ENCODE peak calls at places on chromosome 19, in eight cellular contexts. E, Q, D, H, L, T, C and W are unnamed samples.

GRCh38 chr19:39544201-39544903 is 4.4 kb upstream of the EID2 start:
- DNase-seq in E (no peak), Q (peak), D (no peak), H (no peak), L (no peak), T (peak), C (no peak), W (no peak)

GRCh38 chr19:38545596-38545995 is 72.2 kb downstream of the MAP4K1 start:
- DNase-seq in E (no peak), Q (peak), D (no peak), H (no peak), L (no peak), T (no peak), C (no peak), W (no peak)

GRCh38 chr19:14949876-14950275 is 8.6 kb downstream of the OR7C2 start:
- DNase-seq in E (no peak), Q (no peak), D (no peak), H (no peak), L (no peak), T (no peak), C (no peak), W (no peak)

GRCh38 chr19:58154679-58155648 is 4.4 kb upstream of the ZNF329 start:
- DNase-seq in E (peak), Q (peak), D (peak), H (peak), L (peak), T (peak), C (peak), W (peak)

GRCh38 chr19:46115396-46116109 is 8.9 kb downstream of the IGFL3 start:
- DNase-seq in E (no peak), Q (peak), D (no peak), H (no peak), L (peak), T (peak), C (peak), W (peak)

GRCh38 chr19:15631817-15632216 is 8.9 kb upstream of the CYP4F3 start:
- DNase-seq in E (peak), Q (peak), D (no peak), H (no peak), L (no peak), T (no peak), C (no peak), W (no peak)

GRCh38 chr19:16067205-16067938 is 8.9 kb upstream of the TPM4 start:
- DNase-seq in E (no peak), Q (peak), D (peak), H (peak), L (peak), T (peak), C (peak), W (no peak)

GRCh38 chr19:10655457-10656312 is 1.5 kb downstream of the ILF3 start:
- DNase-seq in E (peak), Q (peak), D (no peak), H (no peak), L (no peak), T (peak), C (no peak), W (no peak)

GRCh38 chr19:5826531-5827341 is 12.8 kb downstream of the FUT6 start:
- DNase-seq in E (peak), Q (peak), D (peak), H (peak), L (peak), T (peak), C (no peak), W (no peak)

GRCh38 chr19:15551183-15552004 is 43.1 kb downstream of the CYP4F22 start:
- DNase-seq in E (peak), Q (peak), D (peak), H (peak), L (no peak), T (no peak), C (no peak), W (no peak)

GRCh38 chr19:5345895-5346386 is 5.3 kb upstream of the PTPRS start:
- DNase-seq in E (no peak), Q (peak), D (no peak), H (no peak), L (no peak), T (peak), C (no peak), W (peak)

GRCh38 chr19:16969127-16969526 is 57.5 kb downstream of the CPAMD8 start:
- DNase-seq in E (peak), Q (peak), D (peak), H (no peak), L (peak), T (peak), C (no peak), W (no peak)

GRCh38 chr19:14073232-14073924 is 792 bp downstream of the MISP3 start:
- DNase-seq in E (peak), Q (peak), D (peak), H (peak), L (peak), T (peak), C (no peak), W (no peak)

GRCh38 chr19:8004723-8005513 is 523 bp downstream of the ELAVL1 start:
- DNase-seq in E (peak), Q (peak), D (no peak), H (no peak), L (no peak), T (peak), C (no peak), W (no peak)

GRCh38 chr19:33809960-33810359 is 13.3 kb downstream of the KCTD15 start:
- DNase-seq in E (no peak), Q (peak), D (no peak), H (no peak), L (no peak), T (no peak), C (no peak), W (no peak)

GRCh38 chr19:19162495-19162894 is 7.6 kb downstream of the MEF2B start:
- DNase-seq in E (no peak), Q (no peak), D (no peak), H (no peak), L (no peak), T (no peak), C (no peak), W (no peak)
- H3K4me3 ChIP-seq in E (no peak), Q (no peak), D (no peak), H (no peak), L (no peak), T (no peak), C (no peak), W (no peak)

DNA sequence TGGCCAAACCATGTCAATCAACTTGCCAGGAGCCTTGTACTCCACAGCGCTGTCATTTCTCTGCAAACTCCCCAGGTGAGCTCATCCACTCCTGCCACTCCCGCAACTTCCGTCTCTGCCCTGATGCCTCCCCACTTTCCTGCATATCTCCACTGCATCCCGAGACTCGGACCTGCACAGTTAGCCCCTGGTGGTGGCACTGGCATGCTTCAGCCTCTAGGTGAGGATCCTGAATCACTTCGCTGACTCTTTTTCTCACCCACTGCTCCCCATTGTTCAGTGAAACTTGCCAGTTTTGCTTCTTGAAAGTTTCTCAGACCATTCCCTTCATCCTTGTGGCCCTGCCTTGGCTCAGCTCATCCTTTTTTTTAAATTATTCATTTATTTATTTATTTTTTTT is 3.4 kb upstream of the CTU1 start:
- DNase-seq in E (peak), Q (no peak), D (no peak), H (no peak), L (no peak), T (peak), C (no peak), W (no peak)
- TF ChIP-seq CTCF in E (peak), Q (peak), D (no peak), H (no peak), L (no peak), T (peak), C (peak), W (peak)

GRCh38 chr19:6826281-6826920 is 53.9 kb downstream of the VAV1 start:
- DNase-seq in E (no peak), Q (no peak), D (no peak), H (no peak), L (no peak), T (no peak), C (no peak), W (no peak)

GRCh38 chr19:6828698-6829633 is 56.5 kb downstream of the VAV1 start:
- DNase-seq in E (peak), Q (peak), D (no peak), H (no peak), L (no peak), T (peak), C (no peak), W (no peak)

GRCh38 chr19:6832412-6832811 is 55.0 kb upstream of the ADGRE1 start:
- DNase-seq in E (no peak), Q (no peak), D (no peak), H (no peak), L (no peak), T (no peak), C (no peak), W (no peak)

GRCh38 chr19:6825076-6825774 is 52.7 kb downstream of the VAV1 start:
- DNase-seq in E (no peak), Q (no peak), D (no peak), H (no peak), L (no peak), T (no peak), C (no peak), W (no peak)

GRCh38 chr19:6828306-6828697 is 55.8 kb downstream of the VAV1 start:
- DNase-seq in E (peak), Q (peak), D (no peak), H (no peak), L (no peak), T (peak), C (no peak), W (no peak)
- H3K4me3 ChIP-seq in E (no peak), Q (no peak), D (no peak), H (no peak), L (no peak), T (no peak), C (no peak), W (no peak)

GRCh38 chr19:2750739-2751437 is 11.1 kb upstream of the SLC39A3 start:
- DNase-seq in E (no peak), Q (no peak), D (no peak), H (no peak), L (no peak), T (no peak), C (no peak), W (no peak)
- TF ChIP-seq CTCF in E (no peak), Q (no peak), D (no peak), H (no peak), L (no peak), T (no peak), C (no peak), W (no peak)

GRCh38 chr19:2251577-2252480 is 2.7 kb downstream of the AMH start:
- DNase-seq in E (peak), Q (no peak), D (no peak), H (no peak), L (no peak), T (no peak), C (no peak), W (no peak)

GRCh38 chr19:2253106-2254051 is 2.8 kb downstream of the JSRP1 start:
- DNase-seq in E (peak), Q (no peak), D (no peak), H (no peak), L (no peak), T (no peak), C (no peak), W (no peak)

GRCh38 chr19:2250765-2251576 is 1.8 kb downstream of the AMH start:
- DNase-seq in E (peak), Q (no peak), D (no peak), H (no peak), L (no peak), T (no peak), C (no peak), W (no peak)

GRCh38 chr19:2254052-2254872 is 2.0 kb downstream of the JSRP1 start:
- DNase-seq in E (peak), Q (no peak), D (no peak), H (no peak), L (no peak), T (peak), C (no peak), W (no peak)

DNA sequence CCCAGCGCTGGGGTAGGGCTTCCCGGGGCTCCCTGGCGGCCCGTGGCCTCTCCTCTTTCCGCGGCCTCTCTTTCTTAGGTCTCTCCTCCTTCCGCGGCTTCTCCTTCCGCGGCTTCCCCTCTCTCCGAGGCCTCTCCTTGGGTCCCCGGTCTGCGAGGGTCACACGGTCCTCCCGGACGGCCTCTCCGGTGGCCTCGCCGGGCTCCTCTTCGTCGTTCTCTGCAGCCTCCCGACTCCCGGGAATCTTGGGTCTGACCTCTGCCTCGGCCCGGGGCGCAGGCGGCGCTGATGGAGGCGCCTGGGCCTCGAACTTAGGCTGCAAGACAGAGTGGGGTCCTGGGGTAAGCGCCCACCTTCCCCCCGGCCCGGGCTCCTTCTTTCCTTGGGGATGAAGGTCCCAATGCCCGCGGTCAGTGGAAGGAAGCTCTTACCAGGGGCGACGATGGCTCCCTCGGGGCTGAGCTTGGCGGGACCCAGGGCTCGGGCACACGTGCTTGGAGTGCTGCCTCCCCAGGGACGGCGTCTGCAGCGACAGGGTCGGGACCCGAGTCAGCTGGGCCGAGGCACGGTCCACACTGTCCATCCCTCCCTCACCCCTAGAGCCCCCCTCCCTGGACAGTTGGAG is 3.5 kb downstream of the AMH start:
- DNase-seq in E (peak), Q (no peak), D (no peak), H (no peak), L (no peak), T (no peak), C (no peak), W (no peak)
- H3K4me3 ChIP-seq in E (peak), Q (no peak), D (no peak), H (peak), L (peak), T (no peak), C (no peak), W (no peak)